ENCODE peak calls at places on chromosomes 6 and 20, in five cellular contexts. V is H1, E is neuronal stem cell, M is trophoblast cell, J is IMR-90. P is an unnamed sample.

GRCh38 chr6:54980511-54981275 is 134.1 kb downstream of the FAM83B start:
- DNase-seq in M (peak; percentile 23), E (no peak), J (peak; percentile 90), V (no peak), P (peak; percentile 29)

GRCh38 chr20:57608516-57608915 is 11.7 kb downstream of the ZBP1 start:
- DNase-seq in M (no peak), J (no peak), E (no peak), V (no peak), P (no peak)

GRCh38 chr6:29705389-29706231 is 17.6 kb upstream of the HLA-F start:
- DNase-seq in V (peak; percentile 52), E (peak; percentile 31), J (peak; percentile 53), M (peak; percentile 74), P (peak; percentile 61)

GRCh38 chr20:58048096-58048702 is 180.3 kb downstream of the ANKRD60 start:
- DNase-seq in V (peak; percentile 57), M (peak; percentile 54), E (peak; percentile 64), J (peak; percentile 2), P (no peak)

GRCh38 chr6:25442898-25443297 is 163.7 kb downstream of the CARMIL1 start:
- DNase-seq in E (no peak), V (no peak), M (no peak), J (peak; percentile 8), P (no peak)

GRCh38 chr6:61887425-61887824 is 398.6 kb downstream of the KHDRBS2 start:
- DNase-seq in M (no peak), E (no peak), V (no peak), J (no peak), P (peak; percentile 73)

GRCh38 chr6:84346372-84346771 is 118.9 kb upstream of the CEP162 start:
- DNase-seq in M (no peak), V (no peak), J (no peak), E (no peak), P (no peak)

GRCh38 chr20:40632346-40632976 is 56.6 kb downstream of the MAFB start:
- DNase-seq in J (no peak), V (no peak), M (no peak), E (no peak), P (no peak)

GRCh38 chr6:151675746-151676459 is 131.6 kb upstream of the ESR1 start:
- DNase-seq in V (peak; percentile 77), M (peak; percentile 89), J (peak; percentile 4), E (peak; percentile 47), P (peak; percentile 15)

GRCh38 chr6:73209117-73209516 is 16.2 kb downstream of the KHDC1L start:
- DNase-seq in J (no peak), V (no peak), E (no peak), M (no peak), P (no peak)

GRCh38 chr20:47985092-47985850 is 200.0 kb upstream of the SULF2 start:
- DNase-seq in M (peak; percentile 78), E (no peak), V (no peak), J (peak; percentile 18), P (peak; percentile 92)

GRCh38 chr20:47998736-47999135 is 213.5 kb upstream of the SULF2 start:
- DNase-seq in E (peak; percentile 45), V (no peak), M (no peak), J (no peak), P (no peak)

GRCh38 chr6:149318581-149319286 is 1.2 kb downstream of the TAB2 start:
- DNase-seq in V (no peak), J (no peak), M (no peak), E (no peak), P (peak; percentile 32)

GRCh38 chr6:17601389-17601703 is 1.2 kb downstream of the FAM8A1 start:
- DNase-seq in V (no peak), J (peak; percentile 5), E (no peak), M (peak; percentile 18), P (no peak)

GRCh38 chr6:132279592-132280139 is 121.6 kb downstream of the MOXD1 start:
- DNase-seq in J (peak; percentile 73), M (peak; percentile 91), E (peak; percentile 76), V (peak; percentile 80), P (peak; percentile 80)

GRCh38 chr6:20542927-20543602 is 8.8 kb downstream of the CDKAL1 start:
- DNase-seq in V (no peak), E (no peak), M (peak; percentile 56), J (peak; percentile 84), P (peak; percentile 62)

GRCh38 chr6:112971651-112972050 is 624.5 kb downstream of the RFPL4B start:
- DNase-seq in M (no peak), E (no peak), J (no peak), V (no peak), P (no peak)

GRCh38 chr6:16305788-16306187 is 67.4 kb downstream of the GMPR start:
- DNase-seq in J (no peak), V (no peak), M (no peak), E (no peak), P (no peak)
- H3K14ac ChIP-seq in J (no peak overlapping the region), V (no peak overlapping the region), M (no peak overlapping the region), E (peak overlapping the region; percentile 63), P (no peak overlapping the region)

DNA sequence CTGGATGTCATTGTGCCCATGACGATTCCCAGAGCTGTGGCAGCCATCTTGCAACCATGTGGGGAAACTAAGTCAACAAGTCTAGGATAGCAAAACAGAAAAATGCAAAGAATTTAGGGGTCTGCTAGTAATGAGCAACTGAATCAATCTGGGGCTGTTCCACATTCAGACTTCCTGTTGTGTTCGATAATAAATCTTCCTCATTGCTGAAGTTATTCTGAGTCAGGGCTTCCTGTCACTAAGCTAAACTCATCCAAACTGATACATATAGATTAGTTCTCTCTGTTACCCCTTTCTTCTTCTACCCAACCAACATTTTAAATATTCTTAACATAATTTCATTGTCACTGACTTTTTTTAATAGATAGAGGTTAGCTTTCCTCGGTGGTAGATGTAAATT is 205.9 kb downstream of the HACE1 start:
- DNase-seq in M (no peak), V (no peak), E (no peak), J (no peak), P (peak; percentile 32)
- H3K4me3 ChIP-seq in M (no peak overlapping the region), V (no peak overlapping the region), E (no peak overlapping the region), J (no peak overlapping the region), P (no peak overlapping the region)

DNA sequence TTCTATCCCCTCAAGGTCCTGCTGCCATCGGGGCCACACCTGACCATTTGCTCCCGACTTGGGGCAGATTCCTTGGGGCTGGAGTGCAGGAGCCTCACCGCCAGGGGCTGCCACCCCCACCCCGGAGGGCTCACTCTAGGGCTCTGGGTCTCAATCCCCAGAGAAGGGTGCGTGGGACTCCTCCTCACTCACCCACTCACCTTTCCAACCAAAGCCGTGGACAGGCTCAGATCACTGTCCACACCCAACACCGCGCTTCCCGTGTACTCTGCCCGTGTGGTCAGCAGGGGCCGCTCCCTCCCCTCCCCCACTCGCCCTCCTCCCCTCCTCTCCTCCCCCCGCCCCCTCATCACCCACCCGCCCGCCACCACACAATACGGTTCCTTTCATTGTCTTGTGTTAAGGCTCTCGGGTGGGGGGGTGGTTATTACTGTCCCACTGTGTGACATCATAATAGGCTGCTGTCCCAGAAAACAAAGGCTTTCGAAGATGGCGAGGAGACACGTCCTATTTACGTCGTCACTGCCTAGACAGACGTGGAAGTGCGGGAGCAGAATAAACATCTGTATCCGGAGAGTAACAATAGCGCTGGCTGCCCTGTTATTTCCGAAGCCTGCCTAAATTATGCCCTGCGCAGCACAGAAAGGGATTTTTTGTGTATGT is 85.8 kb downstream of the YTHDF1 start:
- DNase-seq in M (no peak), J (no peak), E (no peak), V (no peak), P (no peak)
- H3K14ac ChIP-seq in M (no peak overlapping the region), J (no peak overlapping the region), E (no peak overlapping the region), V (no peak overlapping the region), P (no peak overlapping the region)

DNA sequence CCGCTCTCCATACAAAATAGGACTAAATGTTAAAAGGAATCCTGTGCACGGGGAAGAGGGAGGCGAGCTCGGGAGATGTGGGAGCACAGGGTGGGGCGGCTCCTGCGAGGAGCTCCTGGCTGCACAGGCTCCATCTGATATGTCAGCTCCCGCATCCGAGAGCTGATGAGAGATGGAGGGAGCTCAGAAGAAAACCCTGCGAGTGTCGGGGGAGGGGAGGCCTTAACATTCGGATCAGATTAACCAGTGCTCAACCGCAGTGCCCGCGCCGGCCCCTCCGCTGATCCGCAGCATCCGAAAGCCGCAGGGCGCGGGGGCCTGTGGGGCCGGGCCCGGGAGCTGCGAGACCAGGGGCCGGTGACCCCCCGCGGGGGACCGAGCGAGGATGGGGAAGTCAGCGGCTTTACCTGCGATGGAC is 571 bp downstream of the ELOVL4 start:
- DNase-seq in V (peak; percentile 69), E (peak; percentile 32), J (peak; percentile 18), M (peak; percentile 7), P (peak; percentile 42)
- H3K4me3 ChIP-seq in V (peak overlapping the region; percentile 85), E (peak overlapping the region; percentile 94), J (peak overlapping the region; percentile 79), M (peak overlapping the region; percentile 78), P (peak overlapping the region; percentile 73)

DNA sequence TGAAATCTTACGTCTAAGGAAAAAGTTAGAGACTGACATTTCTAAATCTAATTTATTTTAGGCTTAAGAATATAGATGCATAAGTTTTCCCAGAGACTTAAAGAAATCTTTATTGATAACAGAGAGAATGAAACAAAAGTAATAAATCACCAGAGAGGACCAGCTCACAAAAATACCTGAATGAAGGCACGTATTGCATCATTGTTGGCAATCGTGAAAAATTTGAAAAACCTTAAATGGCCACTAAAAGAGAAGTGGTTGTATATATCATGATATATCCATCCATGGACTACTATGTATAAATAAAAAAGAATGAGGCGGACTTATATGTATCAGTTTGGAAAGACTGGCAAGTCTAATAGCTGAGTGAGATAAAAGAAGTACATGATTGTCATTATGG is 155.8 kb upstream of the SALL4 start:
- DNase-seq in M (peak; percentile 36), J (no peak), V (no peak), E (no peak), P (no peak)
- H3K14ac ChIP-seq in M (no peak overlapping the region), J (no peak overlapping the region), V (no peak overlapping the region), E (no peak overlapping the region), P (no peak overlapping the region)

DNA sequence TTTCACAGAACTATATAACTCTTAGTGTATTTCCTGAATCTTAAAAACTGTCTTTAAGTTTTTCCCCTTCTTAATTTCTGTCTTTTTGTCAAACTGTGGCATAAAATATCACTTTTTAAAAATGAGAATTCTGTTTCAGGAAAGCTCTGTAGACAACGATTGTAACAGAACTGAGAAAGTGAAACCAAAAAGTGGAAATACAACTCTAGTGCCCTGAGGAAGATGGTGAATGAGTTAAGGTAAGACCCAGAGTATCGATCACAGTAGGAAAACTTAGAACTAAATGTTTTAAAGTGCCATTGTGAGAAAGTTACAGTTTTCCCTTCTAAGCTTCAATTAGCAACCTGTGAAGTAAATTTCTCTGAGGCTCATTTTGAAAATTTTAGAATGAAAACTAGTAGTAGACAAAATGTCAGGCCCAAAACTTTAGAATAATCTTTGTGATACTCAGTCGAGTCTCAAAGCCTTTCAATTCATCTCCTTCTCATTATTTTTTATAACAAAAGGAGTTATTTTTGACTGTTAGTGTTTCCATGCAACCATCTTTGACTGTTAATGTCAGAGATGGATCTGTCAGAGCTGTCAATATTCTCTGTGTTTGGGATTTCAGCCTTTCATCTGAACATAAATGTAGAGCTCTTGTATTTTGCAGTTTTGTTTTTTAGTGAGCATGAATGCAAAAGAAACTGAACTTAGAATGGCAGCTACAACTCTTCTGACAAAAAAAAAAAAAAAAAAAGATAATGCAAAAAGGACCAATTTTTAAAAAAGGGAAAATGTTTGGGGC is 19.0 kb upstream of the TRDN start:
- DNase-seq in M (no peak), E (no peak), J (no peak), V (no peak), P (peak; percentile 22)
- H3K4me3 ChIP-seq in M (no peak overlapping the region), E (no peak overlapping the region), J (no peak overlapping the region), V (no peak overlapping the region), P (no peak overlapping the region)

DNA sequence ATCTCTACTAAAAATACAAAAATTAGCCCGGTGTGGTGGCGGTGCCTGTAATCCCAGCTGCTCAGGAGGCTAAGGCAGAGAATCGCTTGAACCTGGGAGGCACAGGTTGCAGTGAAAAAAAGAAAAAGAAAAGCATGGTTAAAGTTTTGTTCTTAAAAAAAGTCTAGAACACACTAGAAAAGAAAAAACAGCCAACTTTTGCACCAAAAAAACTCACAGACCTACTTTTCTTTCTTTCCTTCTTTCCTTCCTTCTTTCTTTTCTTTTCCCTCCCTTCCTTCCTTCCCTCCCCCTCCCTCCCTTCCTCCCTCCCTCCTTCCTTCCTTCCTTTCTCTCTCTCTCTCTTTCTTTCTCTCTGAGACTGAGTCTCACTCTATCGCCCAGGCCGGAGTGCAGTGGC is 204.4 kb downstream of the BTBD9 start:
- DNase-seq in V (no peak), J (no peak), E (no peak), M (no peak), P (no peak)
- H3K14ac ChIP-seq in V (no peak overlapping the region), J (no peak overlapping the region), E (no peak overlapping the region), M (no peak overlapping the region), P (no peak overlapping the region)